ENCODE peak calls at places on chromosome 13, in ten cellular contexts. F is mesendoderm; J is CD4-positive, alpha-beta T cell; I is A172; K is testis; L is stimulated activated CD8-positive, alpha-beta memory T cell treated with anti-CD3 and anti-CD28 coated beads, Interleukin-2, amount 100 ng/mL, for 1 hour; W is effector memory CD4-positive, alpha-beta T cell; B is T-helper 9 cell; T is Caki2; H is cardiac muscle cell. S is an unnamed sample.

GRCh38 chr13:50757021-50757420 is 86.5 kb downstream of the DLEU7 start:
- DNase-seq in F (no peak), J (no peak), I (no peak), K (no peak), L (no peak), W (no peak), B (no peak), T (no peak), H (no peak), S (no peak)

GRCh38 chr13:112761701-112762689 is 72.2 kb downstream of the ATP11A start:
- DNase-seq in F (peak), J (no peak), I (no peak), K (no peak), L (no peak), W (no peak), B (no peak), T (no peak), H (peak), S (no peak)

GRCh38 chr13:113094410-113094800 is 11.2 kb upstream of the F7 start:
- DNase-seq in F (no peak), J (no peak), I (no peak), K (no peak), L (no peak), W (no peak), B (no peak), T (no peak), H (no peak), S (no peak)

GRCh38 chr13:75876371-75877050 is 240.4 kb downstream of the LMO7 start:
- DNase-seq in F (peak), J (peak), I (peak), K (peak), L (no peak), W (peak), B (peak), T (peak), H (peak), S (peak)

GRCh38 chr13:45542878-45543277 is 72.7 kb downstream of the ERICH6B start:
- DNase-seq in F (no peak), J (no peak), I (no peak), K (no peak), L (no peak), W (no peak), B (no peak), T (no peak), H (no peak), S (no peak)

GRCh38 chr13:78604782-78605611 is 1.6 kb upstream of the POU4F1 start:
- DNase-seq in F (peak), J (no peak), I (peak), K (no peak), L (no peak), W (no peak), B (no peak), T (no peak), H (no peak), S (no peak)

GRCh38 chr13:38705351-38705750 is 18.5 kb downstream of the FREM2 start:
- DNase-seq in F (no peak), J (no peak), I (no peak), K (no peak), L (no peak), W (no peak), B (no peak), T (no peak), H (no peak), S (no peak)

GRCh38 chr13:48563611-48564010 is 30.7 kb upstream of the RCBTB2 start:
- DNase-seq in F (no peak), J (no peak), I (no peak), K (no peak), L (no peak), W (no peak), B (no peak), T (no peak), H (no peak), S (no peak)

GRCh38 chr13:48873598-48873997 is 102.1 kb upstream of the FNDC3A start:
- DNase-seq in F (peak), J (no peak), I (no peak), K (no peak), L (no peak), W (no peak), B (no peak), T (no peak), H (peak), S (no peak)

GRCh38 chr13:112931028-112931934 is 37.7 kb upstream of the MCF2L start:
- DNase-seq in F (peak), J (no peak), I (peak), K (no peak), L (no peak), W (no peak), B (no peak), T (peak), H (peak), S (no peak)

GRCh38 chr13:39956036-39956435 is 300.6 kb downstream of the COG6 start:
- DNase-seq in F (no peak), J (no peak), I (no peak), K (no peak), L (no peak), W (no peak), B (no peak), T (no peak), H (no peak), S (no peak)

GRCh38 chr13:21549633-21550032 is 54.3 kb downstream of the MICU2 start:
- DNase-seq in F (no peak), J (no peak), I (no peak), K (no peak), L (no peak), W (no peak), B (no peak), T (peak), H (peak), S (no peak)

GRCh38 chr13:76148926-76149325 is 512.8 kb downstream of the LMO7 start:
- DNase-seq in F (peak), J (no peak), I (peak), K (no peak), L (no peak), W (no peak), B (no peak), T (no peak), H (peak), S (no peak)

GRCh38 chr13:87820221-87820620 is 149.1 kb downstream of the SLITRK5 start:
- DNase-seq in F (no peak), J (no peak), I (no peak), K (no peak), L (no peak), W (no peak), B (no peak), T (no peak), H (peak), S (no peak)

GRCh38 chr13:81639984-81640582 is 1299.2 kb upstream of the SPRY2 start:
- DNase-seq in F (no peak), J (no peak), I (peak), K (peak), L (no peak), W (no peak), B (no peak), T (peak), H (no peak), S (peak)

GRCh38 chr13:34967851-34968562 is 25.9 kb downstream of the NBEA start:
- DNase-seq in F (no peak), J (no peak), I (peak), K (no peak), L (no peak), W (no peak), B (no peak), T (no peak), H (no peak), S (no peak)

GRCh38 chr13:75829874-75830273 is 193.7 kb downstream of the LMO7 start:
- DNase-seq in F (no peak), J (no peak), I (no peak), K (no peak), L (no peak), W (no peak), B (no peak), T (no peak), H (no peak), S (no peak)

GRCh38 chr13:98775844-98776598 is 23.5 kb upstream of the SLC15A1 start:
- DNase-seq in F (peak), J (no peak), I (peak), K (no peak), L (no peak), W (no peak), B (no peak), T (peak), H (no peak), S (no peak)

GRCh38 chr13:52371736-52372247 is 34.2 kb downstream of the THSD1 start:
- DNase-seq in F (peak), J (no peak), I (peak), K (no peak), L (no peak), W (no peak), B (no peak), T (peak), H (peak), S (no peak)

GRCh38 chr13:73810647-73811046 is 323.6 kb downstream of the KLF12 start:
- DNase-seq in F (no peak), J (no peak), I (no peak), K (no peak), L (no peak), W (no peak), B (no peak), T (no peak), H (no peak), S (no peak)

GRCh38 chr13:27405521-27406134 is 18.8 kb upstream of the GTF3A start:
- DNase-seq in F (no peak), J (no peak), I (no peak), K (no peak), L (no peak), W (no peak), B (no peak), T (no peak), H (no peak), S (no peak)

GRCh38 chr13:24187185-24187584 is 26.7 kb downstream of the SPATA13 start:
- DNase-seq in F (peak), J (no peak), I (no peak), K (no peak), L (no peak), W (no peak), B (no peak), T (peak), H (peak), S (no peak)

GRCh38 chr13:38970380-38971051 is 20.1 kb downstream of the STOML3 start:
- DNase-seq in F (peak), J (no peak), I (no peak), K (no peak), L (no peak), W (no peak), B (no peak), T (no peak), H (no peak), S (no peak)

GRCh38 chr13:35720290-35720689 is 243.8 kb upstream of the MAB21L1 start:
- DNase-seq in F (no peak), J (no peak), I (no peak), K (no peak), L (no peak), W (no peak), B (no peak), T (no peak), H (no peak), S (no peak)

GRCh38 chr13:73057284-73058025 is 1.4 kb upstream of the KLF5 start:
- DNase-seq in F (no peak), J (no peak), I (no peak), K (no peak), L (no peak), W (no peak), B (no peak), T (peak), H (no peak), S (no peak)

GRCh38 chr13:112106467-112107141 is 39.7 kb downstream of the SOX1 start:
- DNase-seq in F (peak), J (no peak), I (no peak), K (no peak), L (no peak), W (no peak), B (no peak), T (no peak), H (no peak), S (peak)

GRCh38 chr13:81017525-81018152 is 676.7 kb upstream of the SPRY2 start:
- DNase-seq in F (peak), J (no peak), I (peak), K (no peak), L (no peak), W (no peak), B (no peak), T (peak), H (peak), S (peak)

GRCh38 chr13:65302691-65303090 is 1927.4 kb downstream of the PCDH9 start:
- DNase-seq in F (no peak), J (no peak), I (no peak), K (no peak), L (no peak), W (no peak), B (no peak), T (no peak), H (no peak), S (no peak)

GRCh38 chr13:113486698-113487097 is 3.8 kb downstream of the DCUN1D2 start:
- DNase-seq in F (no peak), J (no peak), I (no peak), K (no peak), L (no peak), W (no peak), B (no peak), T (no peak), H (no peak), S (no peak)

GRCh38 chr13:112740502-112741131 is 50.8 kb downstream of the ATP11A start:
- DNase-seq in F (no peak), J (no peak), I (peak), K (no peak), L (no peak), W (no peak), B (no peak), T (no peak), H (peak), S (no peak)

GRCh38 chr13:98206946-98207345 is 29.9 kb upstream of the RNF113B start:
- DNase-seq in F (no peak), J (no peak), I (peak), K (no peak), L (no peak), W (no peak), B (no peak), T (peak), H (peak), S (no peak)

GRCh38 chr13:99028890-99029289 is 51.0 kb upstream of the DOCK9 start:
- DNase-seq in F (peak), J (peak), I (peak), K (no peak), L (no peak), W (peak), B (no peak), T (no peak), H (no peak), S (no peak)

GRCh38 chr13:77184455-77184854 is 142.4 kb downstream of the MYCBP2 start:
- DNase-seq in F (no peak), J (no peak), I (no peak), K (no peak), L (no peak), W (no peak), B (no peak), T (no peak), H (no peak), S (no peak)

S was measured in midbrain.